ENCODE peak calls at places on chromosomes 12 and 14, in eight cellular contexts. J, K, V, O, Q, G, C and T are unnamed samples.

GRCh38 chr12:10667581-10667980 is 6.3 kb downstream of the STYK1 start:
- DNase-seq in G (no peak), Q (no peak), J (no peak), V (no peak), K (no peak), C (no peak), O (no peak), T (no peak)

GRCh38 chr12:81644503-81644902 is 114.6 kb downstream of the PPFIA2 start:
- DNase-seq in J (no peak), C (peak; percentile 35), O (no peak), K (peak; percentile 5), V (no peak), G (no peak), Q (no peak), T (no peak)

GRCh38 chr14:71824816-71825215 is 107.4 kb upstream of the RGS6 start:
- DNase-seq in J (no peak), V (no peak), K (no peak), O (no peak), C (no peak), G (no peak), Q (no peak), T (no peak)

GRCh38 chr12:57574795-57575194 is 16.2 kb upstream of the PIP4K2C start:
- DNase-seq in V (no peak), C (no peak), G (no peak), Q (no peak), J (no peak), O (no peak), K (no peak), T (no peak)

GRCh38 chr12:97557116-97557515 is 94.5 kb downstream of the RMST start:
- DNase-seq in J (no peak), Q (no peak), V (no peak), K (no peak), O (no peak), G (no peak), C (no peak), T (no peak)

GRCh38 chr12:109923038-109923437 is 23.0 kb downstream of the TCHP start:
- DNase-seq in O (no peak), J (no peak), Q (no peak), C (no peak), K (no peak), V (no peak), G (no peak), T (no peak)

GRCh38 chr14:105211758-105212089 is 30.6 kb upstream of the NUDT14 start:
- DNase-seq in C (no peak), K (no peak), Q (no peak), J (no peak), V (no peak), O (no peak), G (no peak), T (no peak)

GRCh38 chr12:1083888-1084262 is 92.9 kb downstream of the ERC1 start:
- DNase-seq in K (peak; percentile 68), V (no peak), G (no peak), C (no peak), J (no peak), O (no peak), Q (no peak), T (no peak)

GRCh38 chr14:102827716-102828115 is 50.5 kb downstream of the TRAF3 start:
- DNase-seq in V (no peak), O (no peak), J (no peak), K (no peak), G (no peak), Q (no peak), C (no peak), T (no peak)

GRCh38 chr14:54730156-54730961 is 163.4 kb downstream of the SAMD4A start:
- DNase-seq in C (peak; percentile 41), Q (peak; percentile 63), G (no peak), O (peak; percentile 19), K (no peak), J (no peak), V (no peak), T (peak; percentile 37)

GRCh38 chr12:9668141-9669018 is 1.1 kb upstream of the CLEC2D start:
- DNase-seq in G (no peak), C (no peak), V (no peak), Q (no peak), J (no peak), O (no peak), K (no peak), T (no peak)

GRCh38 chr12:51621155-51621922 is 30.3 kb downstream of the SCN8A start:
- DNase-seq in K (no peak), Q (no peak), J (no peak), V (no peak), C (peak; percentile 58), O (no peak), G (no peak), T (no peak)

GRCh38 chr12:109269428-109269827 is 39.7 kb downstream of the FOXN4 start:
- DNase-seq in O (no peak), G (no peak), J (no peak), K (no peak), V (no peak), C (no peak), Q (no peak), T (no peak)

GRCh38 chr14:73283592-73284379 is 46.5 kb downstream of the PAPLN start:
- DNase-seq in G (no peak), K (no peak), Q (no peak), C (no peak), V (no peak), O (no peak), J (no peak), T (no peak)

GRCh38 chr12:101235686-101236085 is 25.6 kb upstream of the SLC5A8 start:
- DNase-seq in V (no peak), G (no peak), Q (no peak), C (no peak), J (no peak), K (no peak), O (no peak), T (no peak)

GRCh38 chr14:29348504-29348903 is 579.1 kb downstream of the PRKD1 start:
- DNase-seq in V (no peak), Q (no peak), O (no peak), J (no peak), C (peak; percentile 18), K (no peak), G (no peak), T (no peak)

GRCh38 chr12:94762259-94762942 is 112.0 kb upstream of the TMCC3 start:
- DNase-seq in O (no peak), C (no peak), K (no peak), G (no peak), Q (no peak), J (no peak), V (no peak), T (no peak)

GRCh38 chr12:50517456-50518048 is 12.8 kb downstream of the DIP2B start:
- DNase-seq in J (no peak), Q (no peak), C (no peak), O (no peak), V (no peak), K (no peak), G (no peak), T (no peak)

GRCh38 chr12:112998997-112999767 is 20.9 kb downstream of the OAS2 start:
- DNase-seq in C (no peak), G (no peak), Q (no peak), K (no peak), V (no peak), J (no peak), O (no peak), T (no peak)

GRCh38 chr14:41022932-41023331 is 583.7 kb upstream of the LRFN5 start:
- DNase-seq in Q (no peak), V (no peak), O (no peak), K (no peak), J (no peak), G (no peak), C (no peak), T (no peak)